ENCODE peak calls at places on chromosomes 6 and 20, in four cellular contexts. C is tibial artery, Y is tibial nerve, R is pancreas. S is an unnamed sample. For H3K4me1, the result is how much of the 10 kb centered on the place peaks cover.

GRCh38 chr20:53611449-53611894 is 17.8 kb upstream of the ZNF217 start:
- DNase-seq in C (no peak), Y (no peak), R (no peak), S (no peak)

GRCh38 chr20:60011512-60012507 is 53.6 kb downstream of the CDH26 start:
- DNase-seq in C (no peak), Y (no peak), R (no peak), S (no peak)

GRCh38 chr6:138507977-138508675 is 8.8 kb upstream of the NHSL1 start:
- DNase-seq in C (no peak), Y (no peak), R (no peak), S (no peak)

GRCh38 chr6:41167173-41167963 is 4.5 kb upstream of the TREM2 start:
- DNase-seq in C (no peak), Y (no peak), R (no peak), S (no peak)

GRCh38 chr20:10610266-10610665 is 63.5 kb downstream of the JAG1 start:
- DNase-seq in C (no peak), Y (no peak), R (no peak), S (no peak)

GRCh38 chr6:75431379-75431778 is 62.2 kb downstream of the FILIP1 start:
- DNase-seq in C (peak), Y (no peak), R (no peak), S (peak)

GRCh38 chr20:37651932-37652331 is 41.9 kb upstream of the CTNNBL1 start:
- DNase-seq in C (no peak), Y (no peak), R (peak), S (peak)

GRCh38 chr6:56854086-56854485 is 100.8 kb upstream of the BEND6 start:
- DNase-seq in C (no peak), Y (no peak), R (no peak), S (no peak)

GRCh38 chr20:10524643-10525042 is 89.5 kb downstream of the SLX4IP start:
- DNase-seq in C (no peak), Y (no peak), R (no peak), S (no peak)

GRCh38 chr6:162177733-162178132 is 549.8 kb downstream of the PRKN start:
- DNase-seq in C (no peak), Y (no peak), R (no peak), S (peak)
- H3K4me1 ChIP-seq in C (under half), Y (under half), R (under half), S (under half)

DNA sequence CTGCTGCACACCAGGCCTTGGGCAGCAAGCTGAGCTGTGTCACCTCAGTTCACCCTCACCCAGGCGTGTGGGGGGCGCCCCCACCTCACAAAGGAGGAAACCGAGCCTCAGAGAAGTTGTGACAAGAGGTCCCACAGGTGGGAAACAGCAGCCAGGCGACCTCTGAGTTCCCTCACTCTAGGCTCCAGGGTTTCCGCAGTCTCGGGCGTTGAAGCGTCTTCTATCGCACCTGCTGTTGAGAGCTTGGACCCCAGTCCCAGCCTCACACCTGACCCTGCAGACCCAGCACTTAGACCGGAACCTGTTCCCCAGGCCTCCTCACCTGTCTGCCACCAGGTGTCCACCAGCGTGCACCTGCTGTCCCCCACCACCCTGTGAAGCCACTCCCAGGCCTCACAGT is 22.3 kb upstream of the APMAP start:
- DNase-seq in C (peak), Y (no peak), R (no peak), S (no peak)
- H3K4me1 ChIP-seq in C (under half), Y (under half), R (under half), S (under half)

GRCh38 chr6:14887181-14887580 is 358.7 kb upstream of the JARID2 start:
- DNase-seq in C (no peak), Y (no peak), R (no peak), S (no peak)

GRCh38 chr6:14882394-14883073 is 363.3 kb upstream of the JARID2 start:
- DNase-seq in C (no peak), Y (no peak), R (no peak), S (no peak)

GRCh38 chr6:14883921-14884320 is 361.9 kb upstream of the JARID2 start:
- DNase-seq in C (no peak), Y (no peak), R (no peak), S (no peak)

GRCh38 chr6:14887986-14888574 is 357.8 kb upstream of the JARID2 start:
- DNase-seq in C (no peak), Y (no peak), R (no peak), S (no peak)

GRCh38 chr6:14885471-14885987 is 360.3 kb upstream of the JARID2 start:
- DNase-seq in C (no peak), Y (no peak), R (no peak), S (no peak)
- H3K4me1 ChIP-seq in C (under half), Y (under half), R (under half), S (under half)

GRCh38 chr6:35275861-35276260 is 16.3 kb downstream of the ZNF76 start:
- DNase-seq in C (no peak), Y (no peak), R (no peak), S (no peak)
- H3K4me1 ChIP-seq in C (under half), Y (under half), R (under half), S (under half)

DNA sequence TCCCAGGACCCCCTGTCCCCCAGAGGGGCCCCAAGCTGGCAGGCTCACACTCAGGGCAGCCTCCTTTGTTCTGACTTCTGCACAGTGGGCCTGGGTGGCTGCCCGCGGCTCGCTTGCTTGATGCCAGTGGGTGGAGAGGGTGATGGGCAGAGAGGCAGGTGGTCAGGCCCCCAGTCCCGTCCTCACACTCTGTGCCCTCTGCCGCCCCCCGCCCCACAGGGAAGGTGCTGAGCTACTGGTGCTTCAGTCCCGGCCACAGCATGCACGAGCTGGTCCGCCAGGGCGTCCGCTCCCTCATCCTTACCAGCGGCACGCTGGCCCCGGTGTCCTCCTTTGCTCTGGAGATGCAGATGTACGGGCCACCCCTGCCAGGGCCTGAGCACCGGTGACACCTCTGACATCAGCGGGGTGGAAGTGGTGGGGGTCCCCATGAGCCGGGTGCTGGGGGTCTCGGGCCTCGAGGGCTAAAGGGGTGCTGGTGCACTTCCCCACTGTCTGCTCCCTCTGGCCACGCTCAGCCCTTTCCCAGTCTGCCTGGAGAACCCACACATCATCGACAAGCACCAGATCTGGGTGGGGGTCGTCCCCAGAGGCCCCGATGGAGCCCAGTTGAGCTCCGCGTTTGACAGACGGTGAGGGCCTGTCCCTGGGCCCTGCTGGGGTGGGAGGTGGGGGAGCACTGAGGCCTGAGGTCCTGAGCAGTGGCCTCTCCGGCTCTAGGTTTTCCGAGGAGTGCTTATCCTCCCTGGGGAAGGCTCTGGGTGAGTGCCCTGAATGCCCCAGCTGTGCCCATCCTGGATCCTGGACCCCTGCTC is 8.8 kb upstream of the TNFRSF6B start:
- DNase-seq in C (no peak), Y (no peak), R (peak), S (no peak)
- H3K4me1 ChIP-seq in C (under half), Y (half or more), R (under half), S (under half)

S was measured in adrenal gland.